ENCODE peak calls at places on chromosomes 7 and 10, in six cellular contexts. X is endothelial cell of umbilical vein, B is GM12878, M is A549, O is HepG2, C is K562. D is an unnamed sample.

GRCh38 chr7:73427902-73428696 is 5.5 kb upstream of the FZD9 start:
- DNase-seq in X (no peak), B (no peak), M (no peak), O (no peak), C (no peak), D (no peak)

GRCh38 chr10:119687192-119688032 is 36.2 kb downstream of the BAG3 start:
- DNase-seq in X (peak; percentile 63), B (no peak), M (no peak), O (peak; percentile 65), C (no peak), D (no peak)

GRCh38 chr7:3309140-3309539 is 8.1 kb downstream of the SDK1 start:
- DNase-seq in X (no peak), B (no peak), M (no peak), O (no peak), C (no peak), D (no peak)

GRCh38 chr7:3194501-3195141 is 106.4 kb upstream of the SDK1 start:
- DNase-seq in X (peak; percentile 76), B (no peak), M (peak; percentile 86), O (peak; percentile 97), C (no peak), D (no peak)

GRCh38 chr10:51638737-51639136 is 60.7 kb downstream of the CSTF2T start:
- DNase-seq in X (no peak), B (no peak), M (no peak), O (no peak), C (no peak), D (no peak)

GRCh38 chr7:45401851-45402250 is 172.3 kb upstream of the ADCY1 start:
- DNase-seq in X (no peak), B (no peak), M (no peak), O (no peak), C (no peak), D (no peak)

GRCh38 chr10:24723386-24723787 is 300 bp downstream of the ARHGAP21 start:
- DNase-seq in X (no peak), B (no peak), M (no peak), O (no peak), C (no peak), D (no peak)

GRCh38 chr7:34277016-34277800 is 371.9 kb downstream of the BMPER start:
- DNase-seq in X (peak; percentile 84), B (no peak), M (no peak), O (no peak), C (no peak), D (peak; percentile 57)

GRCh38 chr10:1596482-1596881 is 140.8 kb downstream of the ADARB2 start:
- DNase-seq in X (no peak), B (no peak), M (no peak), O (no peak), C (no peak), D (no peak)

GRCh38 chr7:117837841-117838240 is 35.4 kb downstream of the CTTNBP2 start:
- DNase-seq in X (no peak), B (peak; percentile 20), M (no peak), O (no peak), C (no peak), D (no peak)

GRCh38 chr10:91009121-91009520 is 88.2 kb upstream of the ANKRD1 start:
- DNase-seq in X (no peak), B (no peak), M (no peak), O (no peak), C (no peak), D (no peak)

GRCh38 chr7:139034855-139035587 is 821 bp downstream of the ZC3HAV1L start:
- DNase-seq in X (peak; percentile 40), B (no peak), M (peak; percentile 58), O (no peak), C (peak; percentile 25), D (peak; percentile 81)

GRCh38 chr7:36658603-36659516 is 65.4 kb downstream of the AOAH start:
- DNase-seq in X (peak; percentile 31), B (no peak), M (peak; percentile 68), O (peak; percentile 34), C (no peak), D (peak; percentile 53)

GRCh38 chr10:132836832-132837540 is 51.0 kb upstream of the NKX6-2 start:
- DNase-seq in X (peak; percentile 18), B (no peak), M (peak; percentile 41), O (peak; percentile 30), C (peak; percentile 83), D (peak; percentile 62)

GRCh38 chr7:20834656-20835055 is 48.0 kb upstream of the SP8 start:
- DNase-seq in X (no peak), B (no peak), M (no peak), O (no peak), C (peak; percentile 13), D (peak; percentile 15)

GRCh38 chr7:116705419-116705818 is 33.4 kb downstream of the MET start:
- DNase-seq in X (no peak), B (no peak), M (no peak), O (no peak), C (no peak), D (no peak)

GRCh38 chr7:116704650-116705049 is 32.7 kb downstream of the MET start:
- DNase-seq in X (no peak), B (no peak), M (no peak), O (no peak), C (no peak), D (no peak)

GRCh38 chr7:116708248-116708647 is 36.3 kb downstream of the MET start:
- DNase-seq in X (no peak), B (no peak), M (no peak), O (no peak), C (no peak), D (no peak)

GRCh38 chr7:116707289-116707688 is 35.3 kb downstream of the MET start:
- DNase-seq in X (no peak), B (no peak), M (no peak), O (no peak), C (no peak), D (no peak)

DNA sequence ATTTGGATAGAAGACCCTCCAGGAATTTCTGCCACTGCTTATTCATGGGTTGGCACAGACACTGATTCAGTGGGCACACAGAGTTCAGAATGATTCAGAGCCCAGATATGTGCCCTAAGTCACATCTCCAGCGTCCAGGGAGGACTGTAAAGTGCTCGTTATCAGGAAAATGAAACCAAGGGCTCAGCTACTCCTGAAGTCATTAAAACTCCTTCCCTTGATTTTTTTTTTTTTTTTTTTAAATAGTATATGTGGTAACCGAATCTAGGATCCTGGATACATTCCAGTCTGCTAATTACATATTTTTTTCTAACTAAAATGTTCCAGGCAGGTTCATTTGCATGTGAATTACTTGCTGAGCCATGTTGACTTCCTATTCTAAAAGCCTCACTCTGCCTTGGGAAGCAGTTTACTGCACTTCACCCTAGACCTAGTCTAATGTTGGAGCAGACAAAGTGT is 34.7 kb downstream of the MET start:
- DNase-seq in X (peak; percentile 82), B (no peak), M (peak; percentile 82), O (no peak), C (no peak), D (no peak)
- TF ChIP-seq MYC in X (no peak), B (no peak), M (no peak), O (no peak), C (no peak), D (no peak)

GRCh38 chr7:142482899-142483658 is 225.2 kb upstream of the PRSS58 start:
- DNase-seq in X (peak; percentile 43), B (no peak), M (peak; percentile 25), O (peak; percentile 7), C (peak; percentile 49), D (peak; percentile 75)

GRCh38 chr7:142485617-142486226 is 227.9 kb upstream of the PRSS58 start:
- DNase-seq in X (no peak), B (no peak), M (peak; percentile 9), O (no peak), C (peak; percentile 71), D (peak; percentile 55)

GRCh38 chr7:142483659-142484317 is 225.9 kb upstream of the PRSS58 start:
- DNase-seq in X (no peak), B (no peak), M (no peak), O (no peak), C (no peak), D (no peak)

GRCh38 chr7:142478479-142479220 is 220.8 kb upstream of the PRSS58 start:
- DNase-seq in X (peak; percentile 56), B (no peak), M (peak; percentile 61), O (peak; percentile 17), C (peak; percentile 66), D (peak; percentile 76)

DNA sequence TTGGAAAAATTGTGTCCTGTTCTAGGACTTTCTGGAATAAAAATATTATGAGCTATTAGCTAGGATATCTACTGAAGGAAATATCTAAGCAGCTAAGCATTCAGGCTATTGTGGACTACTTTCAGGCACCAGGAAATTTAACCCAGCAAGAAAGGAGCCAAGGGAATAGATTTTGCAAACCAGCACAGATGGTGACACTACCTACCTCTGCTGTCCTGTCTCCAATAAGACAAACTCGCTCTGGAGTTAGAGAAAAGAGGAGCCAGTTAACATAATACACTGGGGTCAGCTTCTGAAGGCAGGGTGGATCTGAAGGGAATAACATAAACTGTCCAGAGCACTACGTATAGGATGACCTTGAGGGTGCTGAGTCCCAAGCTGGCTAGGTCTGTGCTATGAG is 223.7 kb upstream of the PRSS58 start:
- DNase-seq in X (no peak), B (no peak), M (no peak), O (no peak), C (no peak), D (peak; percentile 27)
- TF ChIP-seq CTCF in X (no peak), B (no peak), M (no peak), O (no peak), C (peak; percentile 15), D (peak; percentile 25)

GRCh38 chr10:92239600-92240288 is 51.1 kb downstream of the CPEB3 start:
- DNase-seq in X (peak; percentile 39), B (no peak), M (no peak), O (no peak), C (no peak), D (peak; percentile 86)

GRCh38 chr10:92241158-92241500 is 49.7 kb downstream of the CPEB3 start:
- DNase-seq in X (no peak), B (no peak), M (peak; percentile 10), O (peak; percentile 24), C (peak; percentile 11), D (peak; percentile 44)

GRCh38 chr10:92239185-92239599 is 51.7 kb downstream of the CPEB3 start:
- DNase-seq in X (no peak), B (no peak), M (no peak), O (no peak), C (no peak), D (no peak)

GRCh38 chr10:92241501-92241900 is 49.4 kb downstream of the CPEB3 start:
- DNase-seq in X (no peak), B (no peak), M (no peak), O (no peak), C (no peak), D (no peak)

GRCh38 chr10:92240289-92241157 is 50.4 kb downstream of the CPEB3 start:
- DNase-seq in X (peak; percentile 81), B (peak; percentile 53), M (peak; percentile 55), O (peak; percentile 75), C (peak; percentile 20), D (peak; percentile 93)
- TF ChIP-seq POLR2A in X (no peak), B (peak; percentile 48), M (no peak), O (peak; percentile 81), C (no peak), D (peak; percentile 62)

GRCh38 chr10:77592946-77593636 is 44.5 kb downstream of the KCNMA1 start:
- DNase-seq in X (peak; percentile 13), B (no peak), M (peak; percentile 90), O (no peak), C (no peak), D (no peak)
- TF ChIP-seq MYC in X (no peak), B (no peak), M (peak; percentile 72), O (no peak), C (no peak), D (no peak)